ENCODE peak calls at places on chromosomes 1 and 21, in six cellular contexts. U is HCT116, P is K562, V is H1, H is HepG2, O is GM12878. I is an unnamed sample.

GRCh38 chr1:150010388-150011115 is at the start of gene OTUD7B:
- DNase-seq in U (peak), P (peak), V (peak), H (peak), O (no peak), I (peak)

GRCh38 chr1:228740991-228741390 is 5.7 kb downstream of the RHOU start:
- DNase-seq in U (no peak), P (no peak), V (no peak), H (no peak), O (no peak), I (no peak)

GRCh38 chr1:174769961-174770549 is 229.7 kb upstream of the CACYBP start:
- DNase-seq in U (peak), P (peak), V (no peak), H (peak), O (peak), I (peak)

GRCh38 chr1:25257176-25257575 is 9.9 kb upstream of the RSRP1 start:
- DNase-seq in U (no peak), P (no peak), V (no peak), H (no peak), O (no peak), I (no peak)

GRCh38 chr1:205227584-205228006 is at the start of gene TMCC2:
- DNase-seq in U (peak), P (peak), V (peak), H (peak), O (no peak), I (peak)

GRCh38 chr1:43711524-43712386 is 4.4 kb downstream of the ST3GAL3 start:
- DNase-seq in U (no peak), P (no peak), V (no peak), H (no peak), O (no peak), I (no peak)

GRCh38 chr1:209349372-209350324 is 233.9 kb upstream of the CAMK1G start:
- DNase-seq in U (no peak), P (no peak), V (no peak), H (no peak), O (no peak), I (peak)

GRCh38 chr1:209672705-209673630 is 2.2 kb upstream of the G0S2 start:
- DNase-seq in U (no peak), P (peak), V (no peak), H (no peak), O (peak), I (no peak)

GRCh38 chr1:99465176-99465900 is 180.6 kb upstream of the PALMD start:
- DNase-seq in U (no peak), P (no peak), V (no peak), H (no peak), O (no peak), I (no peak)
- TF ChIP-seq ZNF274 in U (no peak), P (no peak), V (no peak), H (no peak), O (no peak), I (no peak)

GRCh38 chr21:28086861-28087581 is 905.7 kb downstream of the LTN1 start:
- DNase-seq in U (no peak), P (no peak), V (no peak), H (no peak), O (no peak), I (no peak)
- TF ChIP-seq YY1 in U (no peak), P (no peak), V (no peak), H (no peak), O (no peak), I (no peak)

GRCh38 chr1:51541313-51542050 is 22.4 kb upstream of the EPS15 start:
- DNase-seq in U (peak), P (peak), V (no peak), H (no peak), O (no peak), I (no peak)
- TF ChIP-seq ZNF274 in U (no peak), P (no peak), V (no peak), H (no peak), O (no peak), I (no peak)

GRCh38 chr1:108560143-108560429 is 186 bp downstream of the EEIG2 start:
- DNase-seq in U (no peak), P (no peak), V (no peak), H (no peak), O (no peak), I (peak)

GRCh38 chr1:108560430-108561144 is 687 bp downstream of the EEIG2 start:
- DNase-seq in U (peak), P (peak), V (peak), H (peak), O (no peak), I (peak)

GRCh38 chr1:108561145-108561458 is 1.2 kb downstream of the EEIG2 start:
- DNase-seq in U (no peak), P (no peak), V (no peak), H (no peak), O (no peak), I (no peak)

GRCh38 chr1:108563808-108564207 is 3.9 kb downstream of the EEIG2 start:
- DNase-seq in U (no peak), P (no peak), V (no peak), H (no peak), O (no peak), I (no peak)

DNA sequence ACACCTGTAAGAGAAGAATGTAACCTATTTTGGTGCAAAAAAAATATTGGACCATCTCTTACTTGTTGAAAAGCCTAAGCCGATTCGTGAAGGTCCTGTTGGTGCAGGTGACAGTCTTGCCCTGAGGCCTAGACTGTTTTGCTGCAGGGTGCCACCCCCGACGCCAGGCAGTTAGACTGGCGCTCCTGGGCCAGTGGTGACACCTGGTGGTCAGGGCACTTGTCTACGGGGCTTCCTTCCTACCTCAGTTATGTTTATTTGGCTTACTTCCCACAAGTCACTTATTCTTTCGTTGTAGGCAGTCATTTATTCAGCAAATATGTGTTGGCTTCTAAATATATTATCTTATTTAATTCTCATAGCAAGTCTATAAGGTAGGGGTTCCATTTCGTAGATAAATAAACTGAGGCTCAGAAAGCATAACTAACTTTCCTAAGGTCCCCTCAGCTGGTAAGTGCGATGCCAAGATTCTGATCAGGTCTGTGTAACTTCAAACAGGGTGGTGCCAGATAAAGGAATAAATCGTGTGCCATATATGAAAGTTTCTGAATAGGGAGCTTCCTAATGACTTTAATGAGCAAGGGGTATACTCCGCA is 1.9 kb downstream of the EEIG2 start:
- DNase-seq in U (peak), P (peak), V (peak), H (peak), O (no peak), I (peak)
- TF ChIP-seq YY1 in U (no peak), P (peak), V (peak), H (no peak), O (peak), I (no peak)

GRCh38 chr1:118090130-118090529 is 94.9 kb downstream of the SPAG17 start:
- DNase-seq in U (no peak), P (no peak), V (no peak), H (no peak), O (no peak), I (no peak)
- TF ChIP-seq ZNF274 in U (no peak), P (no peak), V (no peak), H (no peak), O (no peak), I (no peak)

DNA sequence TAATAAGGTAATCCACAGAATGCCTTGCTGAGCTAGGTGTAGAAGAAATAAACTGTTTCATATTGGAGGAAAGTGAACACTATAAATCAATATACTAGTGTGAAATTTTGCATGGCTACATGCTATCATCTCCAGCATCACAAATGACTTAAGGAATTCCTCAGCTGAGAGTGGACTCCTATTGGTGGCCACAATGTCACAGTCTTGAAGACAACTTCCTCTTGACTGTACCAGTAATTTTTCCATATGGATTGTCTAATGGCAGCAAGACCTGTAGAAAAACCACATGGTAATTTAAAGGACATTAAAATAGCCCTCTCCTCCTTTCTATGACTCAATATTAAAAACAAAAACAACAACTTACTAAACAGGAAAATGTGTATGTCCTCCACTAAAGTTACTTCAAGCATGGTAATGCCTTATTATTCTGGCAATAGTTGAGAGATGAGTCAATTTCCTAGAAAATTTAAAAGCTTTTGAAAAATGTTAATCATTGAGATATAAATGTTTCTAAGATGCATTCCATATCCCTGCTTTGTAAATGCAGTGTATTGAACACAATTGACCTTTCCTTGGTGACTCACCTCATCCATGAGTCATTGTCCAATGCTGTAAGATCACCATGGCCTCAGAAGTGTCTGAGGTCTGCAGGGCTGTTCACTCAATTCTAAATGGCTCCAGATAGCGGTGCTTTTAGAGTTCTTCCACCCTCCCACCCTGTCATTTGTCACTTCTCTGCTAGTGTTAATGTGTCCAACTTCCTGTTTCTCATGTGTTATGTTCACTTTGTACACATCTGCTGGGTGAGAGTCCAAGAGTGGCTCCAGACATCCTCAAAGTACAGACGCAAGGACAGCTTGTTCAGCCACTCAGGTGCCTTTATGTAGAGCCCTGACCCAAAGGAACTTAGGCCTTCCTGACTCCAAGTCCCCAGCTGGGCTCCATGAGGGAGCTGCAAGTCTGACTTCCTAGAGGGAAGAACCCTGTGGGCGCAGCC is 32.8 kb upstream of the DNASE2B start:
- DNase-seq in U (peak), P (peak), V (no peak), H (peak), O (no peak), I (no peak)
- TF ChIP-seq YY1 in U (peak), P (no peak), V (no peak), H (no peak), O (no peak), I (no peak)

DNA sequence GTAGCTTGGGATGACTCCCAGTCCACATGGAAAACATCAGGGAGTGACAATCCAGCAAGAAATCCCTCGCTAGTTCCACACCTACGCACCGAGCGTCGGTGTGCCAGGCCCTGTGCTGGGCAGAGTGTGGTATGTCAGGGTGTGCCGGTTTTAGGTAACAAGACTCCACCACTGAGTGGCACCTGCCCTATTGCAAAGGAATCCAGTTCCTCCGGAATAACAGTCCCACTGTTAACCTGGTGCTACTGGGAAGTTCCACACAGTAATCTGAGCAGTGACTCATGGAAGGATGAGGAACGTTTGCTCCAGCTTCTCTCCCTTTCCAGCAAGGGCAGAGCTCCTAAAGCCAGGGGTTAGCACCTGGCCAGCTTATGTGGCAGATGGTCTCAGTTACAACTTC is 14.3 kb downstream of the RNF207 start:
- DNase-seq in U (peak), P (no peak), V (no peak), H (no peak), O (no peak), I (no peak)
- TF ChIP-seq ZNF274 in U (no peak), P (no peak), V (no peak), H (no peak), O (no peak), I (no peak)